ENCODE peak calls at places on chromosomes 12 and 14, in seven cellular contexts. One of them, this sample, is unnamed.

GRCh38 chr14:62692490-62693106 is 352.7 kb downstream of the KCNH5 start:
- DNase-seq in GM12878: no peak
- DNase-seq in naive thymus-derived CD4-positive, alpha-beta T cell: no peak
- DNase-seq in left ventricle myocardium inferior: no peak
- DNase-seq in cardiac fibroblast: peak
- DNase-seq in AG10803: no peak
- DNase-seq in ovary: no peak
- DNase-seq in this sample: no peak

GRCh38 chr12:6067152-6067916 is 57.1 kb downstream of the VWF start:
- DNase-seq in GM12878: no peak
- DNase-seq in naive thymus-derived CD4-positive, alpha-beta T cell: no peak
- DNase-seq in left ventricle myocardium inferior: no peak
- DNase-seq in cardiac fibroblast: peak
- DNase-seq in AG10803: no peak
- DNase-seq in ovary: no peak
- DNase-seq in this sample: no peak

GRCh38 chr14:91005716-91006115 is 54.7 kb downstream of the RPS6KA5 start:
- DNase-seq in GM12878: no peak
- DNase-seq in naive thymus-derived CD4-positive, alpha-beta T cell: no peak
- DNase-seq in left ventricle myocardium inferior: no peak
- DNase-seq in cardiac fibroblast: no peak
- DNase-seq in AG10803: no peak
- DNase-seq in ovary: no peak
- DNase-seq in this sample: no peak

GRCh38 chr14:31229009-31229408 is 21.4 kb upstream of the HECTD1 start:
- DNase-seq in GM12878: no peak
- DNase-seq in naive thymus-derived CD4-positive, alpha-beta T cell: no peak
- DNase-seq in left ventricle myocardium inferior: no peak
- DNase-seq in cardiac fibroblast: peak
- DNase-seq in AG10803: no peak
- DNase-seq in ovary: no peak
- DNase-seq in this sample: peak

GRCh38 chr14:55580401-55581010 is 499 bp downstream of the KTN1 start:
- DNase-seq in GM12878: no peak
- DNase-seq in naive thymus-derived CD4-positive, alpha-beta T cell: peak
- DNase-seq in left ventricle myocardium inferior: peak
- DNase-seq in cardiac fibroblast: peak
- DNase-seq in AG10803: peak
- DNase-seq in ovary: peak
- DNase-seq in this sample: peak

GRCh38 chr14:78291958-78292357 is 121.8 kb downstream of the NRXN3 start:
- DNase-seq in GM12878: peak
- DNase-seq in naive thymus-derived CD4-positive, alpha-beta T cell: no peak
- DNase-seq in left ventricle myocardium inferior: no peak
- DNase-seq in cardiac fibroblast: no peak
- DNase-seq in AG10803: no peak
- DNase-seq in ovary: no peak
- DNase-seq in this sample: no peak

GRCh38 chr14:66563731-66564130 is 55.8 kb downstream of the GPHN start:
- DNase-seq in GM12878: no peak
- DNase-seq in naive thymus-derived CD4-positive, alpha-beta T cell: no peak
- DNase-seq in left ventricle myocardium inferior: no peak
- DNase-seq in cardiac fibroblast: no peak
- DNase-seq in AG10803: no peak
- DNase-seq in ovary: no peak
- DNase-seq in this sample: no peak

GRCh38 chr12:64450711-64451486 is 1.0 kb upstream of the TBK1 start:
- DNase-seq in GM12878: no peak
- DNase-seq in naive thymus-derived CD4-positive, alpha-beta T cell: no peak
- DNase-seq in left ventricle myocardium inferior: no peak
- DNase-seq in cardiac fibroblast: peak
- DNase-seq in AG10803: peak
- DNase-seq in ovary: no peak
- DNase-seq in this sample: no peak

GRCh38 chr12:125092108-125092871 is 27.1 kb downstream of the AACS start:
- DNase-seq in GM12878: no peak
- DNase-seq in naive thymus-derived CD4-positive, alpha-beta T cell: no peak
- DNase-seq in left ventricle myocardium inferior: peak
- DNase-seq in cardiac fibroblast: no peak
- DNase-seq in AG10803: no peak
- DNase-seq in ovary: peak
- DNase-seq in this sample: no peak

GRCh38 chr12:42322567-42322966 is 3.3 kb downstream of the ZCRB1 start:
- DNase-seq in GM12878: no peak
- DNase-seq in naive thymus-derived CD4-positive, alpha-beta T cell: no peak
- DNase-seq in left ventricle myocardium inferior: no peak
- DNase-seq in cardiac fibroblast: no peak
- DNase-seq in AG10803: no peak
- DNase-seq in ovary: no peak
- DNase-seq in this sample: no peak

GRCh38 chr12:61452076-61452475 is 808.1 kb upstream of the USP15 start:
- DNase-seq in GM12878: no peak
- DNase-seq in naive thymus-derived CD4-positive, alpha-beta T cell: no peak
- DNase-seq in left ventricle myocardium inferior: no peak
- DNase-seq in cardiac fibroblast: no peak
- DNase-seq in AG10803: no peak
- DNase-seq in ovary: no peak
- DNase-seq in this sample: no peak

GRCh38 chr14:86838363-86838762 is 1154.6 kb downstream of the GALC start:
- DNase-seq in GM12878: no peak
- DNase-seq in naive thymus-derived CD4-positive, alpha-beta T cell: no peak
- DNase-seq in left ventricle myocardium inferior: no peak
- DNase-seq in cardiac fibroblast: peak
- DNase-seq in AG10803: no peak
- DNase-seq in ovary: no peak
- DNase-seq in this sample: no peak

GRCh38 chr14:25396128-25396527 is 346.2 kb upstream of the STXBP6 start:
- DNase-seq in GM12878: no peak
- DNase-seq in naive thymus-derived CD4-positive, alpha-beta T cell: no peak
- DNase-seq in left ventricle myocardium inferior: no peak
- DNase-seq in cardiac fibroblast: no peak
- DNase-seq in AG10803: no peak
- DNase-seq in ovary: no peak
- DNase-seq in this sample: no peak

GRCh38 chr12:130945793-130946492 is 7.8 kb upstream of the ADGRD1 start:
- DNase-seq in GM12878: no peak
- DNase-seq in naive thymus-derived CD4-positive, alpha-beta T cell: no peak
- DNase-seq in left ventricle myocardium inferior: no peak
- DNase-seq in cardiac fibroblast: peak
- DNase-seq in AG10803: peak
- DNase-seq in ovary: no peak
- DNase-seq in this sample: no peak

GRCh38 chr12:95417372-95417771 is 56.6 kb upstream of the METAP2 start:
- DNase-seq in GM12878: no peak
- DNase-seq in naive thymus-derived CD4-positive, alpha-beta T cell: no peak
- DNase-seq in left ventricle myocardium inferior: no peak
- DNase-seq in cardiac fibroblast: no peak
- DNase-seq in AG10803: peak
- DNase-seq in ovary: no peak
- DNase-seq in this sample: no peak

GRCh38 chr14:100375273-100375962 is 52.3 kb downstream of the SLC25A47 start:
- DNase-seq in GM12878: peak
- DNase-seq in naive thymus-derived CD4-positive, alpha-beta T cell: peak
- DNase-seq in left ventricle myocardium inferior: peak
- DNase-seq in cardiac fibroblast: peak
- DNase-seq in AG10803: peak
- DNase-seq in ovary: peak
- DNase-seq in this sample: peak

GRCh38 chr12:12749433-12749832 is 32.3 kb downstream of the CDKN1B start:
- DNase-seq in GM12878: no peak
- DNase-seq in naive thymus-derived CD4-positive, alpha-beta T cell: no peak
- DNase-seq in left ventricle myocardium inferior: no peak
- DNase-seq in cardiac fibroblast: peak
- DNase-seq in AG10803: peak
- DNase-seq in ovary: peak
- DNase-seq in this sample: no peak

GRCh38 chr12:13234045-13234641 is 37.6 kb downstream of the EMP1 start:
- DNase-seq in GM12878: no peak
- DNase-seq in naive thymus-derived CD4-positive, alpha-beta T cell: no peak
- DNase-seq in left ventricle myocardium inferior: no peak
- DNase-seq in cardiac fibroblast: peak
- DNase-seq in AG10803: peak
- DNase-seq in ovary: no peak
- DNase-seq in this sample: no peak

GRCh38 chr12:52488736-52489135 is 4.3 kb downstream of the KRT6A start:
- DNase-seq in GM12878: no peak
- DNase-seq in naive thymus-derived CD4-positive, alpha-beta T cell: no peak
- DNase-seq in left ventricle myocardium inferior: no peak
- DNase-seq in cardiac fibroblast: no peak
- DNase-seq in AG10803: no peak
- DNase-seq in ovary: no peak
- DNase-seq in this sample: no peak

GRCh38 chr12:89236748-89237428 is 115.4 kb downstream of the DUSP6 start:
- DNase-seq in GM12878: no peak
- DNase-seq in naive thymus-derived CD4-positive, alpha-beta T cell: no peak
- DNase-seq in left ventricle myocardium inferior: no peak
- DNase-seq in cardiac fibroblast: no peak
- DNase-seq in AG10803: peak
- DNase-seq in ovary: no peak
- DNase-seq in this sample: no peak

GRCh38 chr12:113854385-113855136 is 111.6 kb downstream of the RBM19 start:
- DNase-seq in GM12878: no peak
- DNase-seq in naive thymus-derived CD4-positive, alpha-beta T cell: no peak
- DNase-seq in left ventricle myocardium inferior: peak
- DNase-seq in cardiac fibroblast: no peak
- DNase-seq in AG10803: no peak
- DNase-seq in ovary: no peak
- DNase-seq in this sample: no peak

GRCh38 chr14:96189288-96189711 is 15.3 kb upstream of the BDKRB2 start:
- DNase-seq in GM12878: no peak
- DNase-seq in naive thymus-derived CD4-positive, alpha-beta T cell: no peak
- DNase-seq in left ventricle myocardium inferior: no peak
- DNase-seq in cardiac fibroblast: peak
- DNase-seq in AG10803: peak
- DNase-seq in ovary: no peak
- DNase-seq in this sample: no peak

GRCh38 chr12:113591480-113591971 is 119.9 kb upstream of the LHX5 start:
- DNase-seq in GM12878: no peak
- DNase-seq in naive thymus-derived CD4-positive, alpha-beta T cell: no peak
- DNase-seq in left ventricle myocardium inferior: no peak
- DNase-seq in cardiac fibroblast: no peak
- DNase-seq in AG10803: no peak
- DNase-seq in ovary: no peak
- DNase-seq in this sample: peak

GRCh38 chr12:101470939-101471338 is 4.2 kb upstream of the SPIC start:
- DNase-seq in GM12878: no peak
- DNase-seq in naive thymus-derived CD4-positive, alpha-beta T cell: no peak
- DNase-seq in left ventricle myocardium inferior: no peak
- DNase-seq in cardiac fibroblast: no peak
- DNase-seq in AG10803: no peak
- DNase-seq in ovary: no peak
- DNase-seq in this sample: no peak

GRCh38 chr12:101474248-101474647 is 888 bp upstream of the SPIC start:
- DNase-seq in GM12878: no peak
- DNase-seq in naive thymus-derived CD4-positive, alpha-beta T cell: no peak
- DNase-seq in left ventricle myocardium inferior: no peak
- DNase-seq in cardiac fibroblast: no peak
- DNase-seq in AG10803: no peak
- DNase-seq in ovary: no peak
- DNase-seq in this sample: no peak

GRCh38 chr12:101474711-101475386 is at the start of gene SPIC:
- DNase-seq in GM12878: no peak
- DNase-seq in naive thymus-derived CD4-positive, alpha-beta T cell: no peak
- DNase-seq in left ventricle myocardium inferior: no peak
- DNase-seq in cardiac fibroblast: no peak
- DNase-seq in AG10803: no peak
- DNase-seq in ovary: no peak
- DNase-seq in this sample: no peak

GRCh38 chr12:101480849-101481248 is 5.7 kb downstream of the SPIC start:
- DNase-seq in GM12878: no peak
- DNase-seq in naive thymus-derived CD4-positive, alpha-beta T cell: no peak
- DNase-seq in left ventricle myocardium inferior: no peak
- DNase-seq in cardiac fibroblast: no peak
- DNase-seq in AG10803: no peak
- DNase-seq in ovary: no peak
- DNase-seq in this sample: no peak

GRCh38 chr12:101475751-101476305 is 692 bp downstream of the SPIC start:
- DNase-seq in GM12878: no peak
- DNase-seq in naive thymus-derived CD4-positive, alpha-beta T cell: no peak
- DNase-seq in left ventricle myocardium inferior: no peak
- DNase-seq in cardiac fibroblast: no peak
- DNase-seq in AG10803: no peak
- DNase-seq in ovary: no peak
- DNase-seq in this sample: no peak
- H3K4me3 ChIP-seq in GM12878: no peak
- H3K4me3 ChIP-seq in naive thymus-derived CD4-positive, alpha-beta T cell: no peak
- H3K4me3 ChIP-seq in left ventricle myocardium inferior: no peak
- H3K4me3 ChIP-seq in cardiac fibroblast: no peak
- H3K4me3 ChIP-seq in AG10803: no peak
- H3K4me3 ChIP-seq in ovary: no peak
- H3K4me3 ChIP-seq in this sample: no peak

DNA sequence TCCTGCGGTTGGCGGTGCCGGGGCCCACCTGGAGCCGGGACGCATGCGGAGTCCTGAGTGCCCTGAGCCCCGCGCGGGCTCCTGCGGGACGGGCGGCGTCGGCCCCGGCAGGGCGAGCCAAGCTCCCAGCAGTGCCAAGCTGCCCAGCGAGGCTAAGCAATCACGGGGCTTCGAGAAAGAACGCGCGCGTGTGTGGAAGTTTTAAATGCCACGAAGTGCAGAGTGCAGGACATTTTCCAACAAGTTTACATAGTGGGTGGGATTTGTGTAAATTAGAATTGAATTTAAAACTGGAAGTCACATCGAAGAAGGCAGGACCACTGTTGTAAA is 558 bp upstream of the CPM start:
- DNase-seq in GM12878: no peak
- DNase-seq in naive thymus-derived CD4-positive, alpha-beta T cell: no peak
- DNase-seq in left ventricle myocardium inferior: peak
- DNase-seq in cardiac fibroblast: no peak
- DNase-seq in AG10803: no peak
- DNase-seq in ovary: no peak
- DNase-seq in this sample: no peak
- H3K4me3 ChIP-seq in GM12878: peak
- H3K4me3 ChIP-seq in naive thymus-derived CD4-positive, alpha-beta T cell: peak
- H3K4me3 ChIP-seq in left ventricle myocardium inferior: peak
- H3K4me3 ChIP-seq in cardiac fibroblast: peak
- H3K4me3 ChIP-seq in AG10803: peak
- H3K4me3 ChIP-seq in ovary: peak
- H3K4me3 ChIP-seq in this sample: no peak

DNA sequence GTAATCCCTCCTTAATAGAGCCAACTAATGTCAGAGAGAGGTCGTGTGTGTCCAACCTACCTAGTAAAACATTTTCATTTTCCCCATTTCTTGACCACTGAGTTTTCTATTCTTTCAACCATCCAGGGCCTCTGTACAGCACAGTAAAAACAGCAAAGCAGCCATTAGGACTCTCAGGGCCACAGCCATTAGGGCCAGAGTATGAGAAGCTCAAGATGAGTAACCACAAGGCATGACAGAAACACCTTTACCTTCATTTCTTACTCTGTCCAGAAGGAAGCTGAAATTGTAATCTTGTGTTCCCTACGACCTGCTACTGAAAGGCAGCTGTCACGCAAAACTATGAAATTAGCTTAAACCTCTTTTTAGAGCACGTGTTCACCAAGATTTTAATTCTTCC is 2.3 kb downstream of the SPPL3 start:
- DNase-seq in GM12878: no peak
- DNase-seq in naive thymus-derived CD4-positive, alpha-beta T cell: no peak
- DNase-seq in left ventricle myocardium inferior: no peak
- DNase-seq in cardiac fibroblast: no peak
- DNase-seq in AG10803: no peak
- DNase-seq in ovary: no peak
- DNase-seq in this sample: no peak
- H3K4me3 ChIP-seq in GM12878: peak
- H3K4me3 ChIP-seq in naive thymus-derived CD4-positive, alpha-beta T cell: no peak
- H3K4me3 ChIP-seq in left ventricle myocardium inferior: no peak
- H3K4me3 ChIP-seq in cardiac fibroblast: no peak
- H3K4me3 ChIP-seq in AG10803: no peak
- H3K4me3 ChIP-seq in ovary: no peak
- H3K4me3 ChIP-seq in this sample: peak

GRCh38 chr14:22002860-22003284 is 329.3 kb upstream of the OR4E1 start:
- DNase-seq in GM12878: no peak
- DNase-seq in naive thymus-derived CD4-positive, alpha-beta T cell: peak
- DNase-seq in left ventricle myocardium inferior: no peak
- DNase-seq in cardiac fibroblast: no peak
- DNase-seq in AG10803: no peak
- DNase-seq in ovary: no peak
- DNase-seq in this sample: no peak
- H3K4me3 ChIP-seq in GM12878: no peak
- H3K4me3 ChIP-seq in naive thymus-derived CD4-positive, alpha-beta T cell: peak
- H3K4me3 ChIP-seq in left ventricle myocardium inferior: no peak
- H3K4me3 ChIP-seq in cardiac fibroblast: no peak
- H3K4me3 ChIP-seq in AG10803: no peak
- H3K4me3 ChIP-seq in ovary: no peak
- H3K4me3 ChIP-seq in this sample: no peak

This sample was measured in GM06990.